ENCODE peak calls at places on chromosomes 11 and 22, in four cellular contexts. Y, I, P and U are unnamed samples.

GRCh38 chr22:32627091-32627490 is 152.5 kb downstream of the FBXO7 start:
- DNase-seq in Y (peak; percentile 23), I (no peak), P (no peak), U (no peak)

GRCh38 chr11:134401825-134402809 is 9.9 kb downstream of the B3GAT1 start:
- DNase-seq in Y (no peak), I (no peak), P (no peak), U (no peak)

GRCh38 chr11:62108971-62109391 is 14.8 kb upstream of the INCENP start:
- DNase-seq in Y (no peak), I (no peak), P (no peak), U (no peak)

GRCh38 chr11:126319374-126319740 is 15.5 kb downstream of the DCPS start:
- DNase-seq in Y (no peak), I (no peak), P (no peak), U (no peak)

GRCh38 chr11:59281177-59281576 is 68.5 kb upstream of the MPEG1 start:
- DNase-seq in Y (no peak), I (no peak), P (peak; percentile 7), U (no peak)

GRCh38 chr22:46933526-46933925 is 171.1 kb downstream of the TBC1D22A start:
- DNase-seq in Y (no peak), I (no peak), P (peak; percentile 31), U (no peak)

GRCh38 chr11:117410238-117410637 is 82.6 kb downstream of the CEP164 start:
- DNase-seq in Y (no peak), I (no peak), P (no peak), U (no peak)

GRCh38 chr11:19679952-19680823 is 32.4 kb upstream of the NAV2 start:
- DNase-seq in Y (no peak), I (no peak), P (peak; percentile 56), U (no peak)

GRCh38 chr11:48003926-48004325 is 23.6 kb downstream of the PTPRJ start:
- DNase-seq in Y (no peak), I (no peak), P (no peak), U (no peak)

GRCh38 chr11:111634981-111635705 is 32.9 kb downstream of the SIK2 start:
- DNase-seq in Y (no peak), I (no peak), P (no peak), U (peak; percentile 23)

GRCh38 chr11:74312321-74312720 is 881 bp upstream of the P4HA3 start:
- DNase-seq in Y (no peak), I (no peak), P (no peak), U (no peak)

GRCh38 chr11:68168694-68169093 is 44.4 kb downstream of the KMT5B start:
- DNase-seq in Y (no peak), I (no peak), P (no peak), U (no peak)

GRCh38 chr11:72493426-72494108 is 59.2 kb upstream of the CLPB start:
- DNase-seq in Y (no peak), I (no peak), P (no peak), U (peak; percentile 30)

GRCh38 chr11:69599502-69599901 is 41.5 kb upstream of the CCND1 start:
- DNase-seq in Y (no peak), I (no peak), P (peak; percentile 13), U (no peak)

GRCh38 chr11:132050081-132050480 is 679.7 kb downstream of the NTM start:
- DNase-seq in Y (no peak), I (no peak), P (no peak), U (no peak)

GRCh38 chr11:132051704-132052103 is 681.3 kb downstream of the NTM start:
- DNase-seq in Y (no peak), I (no peak), P (no peak), U (no peak)

GRCh38 chr11:132049205-132049604 is 678.8 kb downstream of the NTM start:
- DNase-seq in Y (no peak), I (no peak), P (no peak), U (no peak)

GRCh38 chr11:132052904-132053303 is 682.5 kb downstream of the NTM start:
- DNase-seq in Y (no peak), I (no peak), P (no peak), U (no peak)

DNA sequence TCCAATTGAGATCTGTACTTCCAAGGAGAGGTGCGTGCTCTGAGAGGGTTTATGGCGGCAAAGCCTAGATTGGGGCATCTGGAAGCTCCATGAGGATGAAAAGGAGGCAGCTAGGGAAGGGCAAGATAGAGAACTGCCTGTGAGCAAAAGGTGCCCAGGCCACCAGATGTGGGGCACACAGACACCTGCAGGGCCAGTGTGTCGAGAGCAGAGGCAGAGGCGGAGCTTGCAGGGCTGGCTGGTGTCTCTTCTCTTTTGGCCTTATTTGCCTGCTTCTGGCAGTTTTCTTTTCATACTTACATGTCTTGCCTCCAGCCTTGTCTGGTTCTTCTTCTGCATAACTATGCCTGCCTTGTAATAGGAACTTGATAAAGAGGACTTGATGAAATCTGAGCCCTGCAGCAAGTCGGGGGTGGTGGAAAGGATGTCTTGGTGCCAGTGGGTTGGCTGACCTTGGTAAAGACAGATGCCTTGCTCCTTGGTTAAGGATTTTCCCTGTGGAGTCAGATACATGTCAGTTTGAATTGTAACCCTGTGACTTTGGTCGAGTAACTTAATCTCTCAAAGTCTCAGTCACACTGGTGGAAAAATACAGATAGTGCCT is 680.3 kb downstream of the NTM start:
- DNase-seq in Y (no peak), I (no peak), P (no peak), U (no peak)
- TF ChIP-seq RAD21 in Y (no peak), I (no peak), P (no peak), U (no peak)

GRCh38 chr11:530960-531825 is 4.2 kb downstream of the HRAS start:
- DNase-seq in Y (no peak), I (no peak), P (peak; percentile 46), U (no peak)
- TF ChIP-seq BRCA1 in Y (no peak), I (no peak), P (no peak), U (no peak)

GRCh38 chr22:24789516-24789915 is 15.0 kb upstream of the PIWIL3 start:
- DNase-seq in Y (peak; percentile 13), I (no peak), P (no peak), U (no peak)
- TF ChIP-seq RAD21 in Y (no peak), I (no peak), P (no peak), U (no peak)

DNA sequence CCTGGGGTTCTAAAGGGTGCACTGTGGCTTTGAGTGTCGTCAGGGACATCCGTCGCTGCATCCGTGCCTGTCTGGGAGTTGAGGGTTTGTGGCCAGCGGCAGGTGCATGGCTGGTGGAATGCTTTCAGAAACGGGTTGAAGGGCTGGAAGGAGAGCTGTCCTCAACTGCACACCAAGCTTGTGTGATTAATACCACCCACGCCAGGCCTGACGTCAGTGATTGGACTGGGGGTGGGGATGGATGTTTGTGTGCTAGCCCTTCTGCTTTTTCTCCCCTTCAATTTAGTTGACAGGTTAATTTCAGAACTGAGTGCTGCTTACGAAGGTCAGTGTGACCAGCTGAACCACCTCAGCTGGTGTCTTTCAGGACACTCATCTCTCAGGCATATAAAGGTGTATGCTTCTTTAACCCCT is 3.2 kb upstream of the GAB2 start:
- DNase-seq in Y (no peak), I (no peak), P (no peak), U (no peak)
- TF ChIP-seq BRCA1 in Y (no peak), I (no peak), P (no peak), U (no peak)

GRCh38 chr22:30607300-30607930 is 441 bp downstream of the TCN2 start:
- DNase-seq in Y (no peak), I (no peak), P (no peak), U (no peak)

GRCh38 chr22:30607939-30608338 is 965 bp downstream of the TCN2 start:
- DNase-seq in Y (no peak), I (no peak), P (no peak), U (no peak)

GRCh38 chr22:30604723-30605122 is 2.3 kb upstream of the TCN2 start:
- DNase-seq in Y (no peak), I (no peak), P (no peak), U (no peak)

GRCh38 chr22:30606455-30607299 is at the start of gene TCN2:
- DNase-seq in Y (peak; percentile 41), I (no peak), P (peak; percentile 91), U (peak; percentile 73)

DNA sequence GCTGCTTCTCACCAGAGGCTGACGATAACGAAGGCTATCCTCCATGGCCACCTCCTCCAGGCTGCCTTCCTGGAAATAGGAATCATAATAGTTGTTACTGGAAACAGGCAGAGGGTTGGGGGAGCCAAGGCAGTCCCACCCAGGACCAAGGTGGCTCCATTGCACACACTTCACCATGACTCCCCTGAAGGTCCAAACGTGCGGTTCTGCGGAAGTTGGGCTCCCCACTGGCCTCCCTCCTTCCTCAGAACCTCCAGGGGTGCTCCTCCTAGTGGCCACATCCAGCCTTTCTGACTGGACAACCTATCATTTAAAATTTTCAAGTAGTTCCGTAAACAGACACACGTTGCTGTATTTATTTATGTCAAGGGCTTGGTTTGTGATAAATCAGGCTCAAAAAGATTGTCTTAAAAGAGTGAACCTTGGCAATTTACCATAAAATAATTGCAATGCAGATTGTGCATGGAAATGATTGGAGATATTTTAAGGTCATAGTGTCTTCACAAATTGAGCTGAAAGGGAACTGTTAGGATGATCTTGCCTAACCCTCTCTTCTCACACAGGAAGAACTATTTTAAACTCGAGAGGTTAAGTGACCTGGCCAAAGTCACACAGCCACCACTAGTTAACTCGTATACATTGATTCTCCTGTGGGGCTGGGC is 1.4 kb upstream of the TCN2 start:
- DNase-seq in Y (peak; percentile 44), I (no peak), P (peak; percentile 63), U (peak; percentile 66)
- TF ChIP-seq RAD21 in Y (no peak), I (no peak), P (peak; percentile 40), U (no peak)

GRCh38 chr11:6523253-6523652 is 26.2 kb downstream of the DNHD1 start:
- DNase-seq in Y (no peak), I (no peak), P (no peak), U (no peak)
- TF ChIP-seq BRCA1 in Y (no peak), I (no peak), P (no peak), U (no peak)

GRCh38 chr11:104899226-104899625 is 966 bp upstream of the CASP12 start:
- DNase-seq in Y (no peak), I (no peak), P (no peak), U (no peak)
- TF ChIP-seq RAD21 in Y (no peak), I (no peak), P (no peak), U (no peak)

DNA sequence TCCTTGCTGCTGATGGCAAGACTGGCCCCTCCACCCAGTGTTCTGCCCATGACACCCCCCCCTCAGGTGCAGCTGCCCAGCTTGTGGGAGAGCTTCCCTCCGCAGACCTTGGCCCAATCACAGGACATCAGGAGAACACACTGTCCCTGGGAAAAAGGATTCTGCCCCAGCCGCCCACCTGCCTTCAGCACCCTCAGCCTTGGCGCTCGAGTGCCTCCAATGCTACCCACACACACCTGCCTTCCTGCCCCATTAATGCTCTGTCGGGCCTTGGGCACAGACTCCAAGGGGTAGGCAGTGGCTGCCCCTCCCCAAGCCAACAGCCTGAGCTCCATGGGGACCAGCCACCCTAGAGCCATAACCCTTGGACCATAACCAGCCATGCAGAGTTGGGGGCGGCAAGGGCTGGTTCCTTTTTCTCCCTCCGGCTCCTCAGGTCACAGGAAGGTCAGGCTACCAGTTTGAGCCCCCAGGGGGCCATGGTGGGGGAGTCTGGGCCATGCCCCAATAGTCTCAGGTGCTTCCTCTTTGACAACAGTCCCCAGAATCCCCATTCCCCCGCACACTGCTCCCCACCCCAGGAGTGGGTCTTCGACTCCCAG is 1.3 kb upstream of the ZNF70 start:
- DNase-seq in Y (no peak), I (no peak), P (no peak), U (no peak)
- TF ChIP-seq BRCA1 in Y (no peak), I (no peak), P (no peak), U (no peak)